ENCODE peak calls at places on chromosomes 2 and 18, in five cellular contexts. Y is GM12878, O is SK-N-SH, W is HCT116, G is K562. R is an unnamed sample.

GRCh38 chr2:135821190-135821589 is 15.8 kb downstream of the LCT start:
- DNase-seq in W (no peak), G (no peak), Y (no peak), O (no peak), R (no peak)

GRCh38 chr2:37653805-37654378 is 17.6 kb downstream of the CDC42EP3 start:
- DNase-seq in W (no peak), G (no peak), Y (peak; percentile 84), O (no peak), R (no peak)

GRCh38 chr2:214830794-214831346 is 21.4 kb upstream of the BARD1 start:
- DNase-seq in W (no peak), Y (no peak), O (no peak), G (no peak), R (no peak)

GRCh38 chr2:210630904-210631560 is 74.6 kb downstream of the CPS1 start:
- DNase-seq in Y (no peak), G (no peak), O (no peak), W (no peak), R (no peak)

GRCh38 chr18:76720683-76721082 is 101.7 kb upstream of the ZNF236 start:
- DNase-seq in W (no peak), G (no peak), Y (no peak), O (no peak), R (no peak)

GRCh38 chr2:10635430-10635829 is 54.3 kb downstream of the NOL10 start:
- DNase-seq in G (no peak), O (no peak), W (no peak), Y (no peak), R (no peak)

GRCh38 chr2:108316194-108316880 is 27.6 kb downstream of the SULT1C2 start:
- DNase-seq in O (no peak), W (no peak), G (no peak), Y (no peak), R (no peak)

GRCh38 chr2:15906778-15907177 is 33.6 kb upstream of the MYCN start:
- DNase-seq in Y (no peak), G (no peak), O (no peak), W (no peak), R (no peak)

GRCh38 chr2:195899226-195899625 is 169.4 kb downstream of the DNAH7 start:
- DNase-seq in G (no peak), Y (no peak), O (no peak), W (no peak), R (no peak)

GRCh38 chr2:56151841-56152240 is 31.9 kb upstream of the CCDC85A start:
- DNase-seq in O (no peak), G (no peak), Y (no peak), W (no peak), R (no peak)

GRCh38 chr2:72718906-72719305 is 106.9 kb downstream of the EXOC6B start:
- DNase-seq in Y (no peak), G (no peak), W (no peak), O (no peak), R (peak; percentile 1)

GRCh38 chr2:172082944-172083718 is 2.2 kb upstream of the DLX1 start:
- DNase-seq in G (no peak), O (peak; percentile 48), W (no peak), Y (no peak), R (no peak)

GRCh38 chr2:70520825-70521224 is 32.8 kb downstream of the TGFA start:
- DNase-seq in W (no peak), O (no peak), Y (no peak), G (no peak), R (no peak)

DNA sequence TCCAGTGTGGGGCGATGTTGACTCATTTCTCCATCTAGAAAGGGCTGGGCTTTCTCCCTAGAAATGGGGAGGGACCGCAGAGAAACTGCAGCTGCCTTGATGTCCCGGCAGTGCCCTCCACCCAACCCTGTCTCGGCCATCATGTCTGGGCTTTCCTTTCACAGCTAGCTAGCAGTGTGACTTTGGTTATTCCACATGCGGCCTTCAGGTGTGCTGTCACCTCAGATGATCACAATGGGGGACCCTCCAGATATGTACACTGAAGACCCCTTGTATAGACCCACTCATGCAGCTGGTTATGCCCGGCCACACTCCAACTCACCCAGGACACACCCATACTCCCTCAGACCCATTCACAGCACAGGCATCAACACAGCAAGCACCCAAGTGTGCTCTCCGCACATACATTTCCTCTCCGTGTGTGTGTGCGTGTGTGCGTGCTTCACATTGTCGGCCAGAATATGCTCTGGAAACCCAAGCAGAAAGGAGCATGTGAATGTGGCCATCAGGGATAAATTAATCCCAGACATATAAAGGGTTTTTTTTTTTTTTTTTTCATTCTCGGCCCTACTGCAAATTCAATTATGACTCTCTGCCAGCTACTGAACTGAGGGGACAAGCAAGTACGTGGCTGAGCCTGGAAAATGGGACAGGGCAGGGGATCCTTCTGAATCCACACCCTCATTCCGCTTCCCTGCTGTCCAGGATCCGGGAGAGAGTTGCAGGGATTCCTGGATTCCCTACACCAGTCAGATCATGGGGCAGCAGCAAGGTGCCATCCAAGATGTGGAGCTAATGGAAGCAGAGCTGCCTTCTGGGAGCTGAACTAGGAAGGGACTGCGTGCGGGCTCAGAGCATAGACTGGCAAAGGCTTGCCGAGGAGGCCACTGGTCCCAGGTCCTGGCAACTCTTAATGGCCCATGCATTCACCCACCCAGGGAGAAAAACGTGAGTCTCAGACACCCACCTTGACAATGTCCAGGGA is 240.2 kb downstream of the DYSF start:
- DNase-seq in Y (no peak), G (no peak), W (no peak), O (peak; percentile 75), R (no peak)
- TF ChIP-seq JUND in Y (no peak), G (no peak), W (no peak), O (no peak), R (no peak)

DNA sequence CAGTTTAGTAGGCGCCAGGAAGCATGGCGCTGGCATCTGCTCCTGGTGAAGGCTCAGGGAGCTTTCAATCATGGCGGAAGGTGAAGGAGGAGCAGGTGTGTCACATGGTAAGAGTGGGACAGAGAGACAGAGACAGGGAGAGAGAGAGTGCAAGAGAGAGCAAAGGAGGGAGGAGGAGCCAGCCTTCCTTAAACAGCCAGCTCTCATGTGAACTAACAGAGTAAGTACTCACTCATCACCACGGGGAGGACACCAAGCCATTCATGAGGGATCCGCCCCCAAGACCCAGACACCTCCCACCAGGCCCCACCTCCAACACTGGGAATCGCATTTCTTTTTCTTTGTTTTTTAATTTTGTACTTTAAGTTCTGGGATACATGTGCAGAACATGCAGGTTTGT is 40.8 kb upstream of the CLASP1 start:
- DNase-seq in W (no peak), O (no peak), G (peak; percentile 54), Y (no peak), R (no peak)
- TF ChIP-seq JUND in W (no peak), O (no peak), G (no peak), Y (no peak), R (no peak)

GRCh38 chr2:190088917-190089316 is 26.4 kb upstream of the MSTN start:
- DNase-seq in W (peak; percentile 72), O (peak; percentile 43), Y (peak; percentile 20), G (peak; percentile 30), R (peak; percentile 66)
- TF ChIP-seq JUND in W (no peak), O (no peak), Y (no peak), G (no peak), R (no peak)

GRCh38 chr2:39490586-39490985 is 53.5 kb upstream of the MAP4K3 start:
- DNase-seq in Y (no peak), G (no peak), O (no peak), W (no peak), R (no peak)

GRCh38 chr2:39488450-39488849 is 51.4 kb upstream of the MAP4K3 start:
- DNase-seq in W (no peak), O (no peak), Y (no peak), G (no peak), R (no peak)

GRCh38 chr2:39486071-39486470 is 49.0 kb upstream of the MAP4K3 start:
- DNase-seq in W (no peak), Y (no peak), O (no peak), G (no peak), R (no peak)

GRCh38 chr2:39484620-39485495 is 47.8 kb upstream of the MAP4K3 start:
- DNase-seq in G (no peak), O (peak; percentile 46), W (no peak), Y (no peak), R (no peak)

DNA sequence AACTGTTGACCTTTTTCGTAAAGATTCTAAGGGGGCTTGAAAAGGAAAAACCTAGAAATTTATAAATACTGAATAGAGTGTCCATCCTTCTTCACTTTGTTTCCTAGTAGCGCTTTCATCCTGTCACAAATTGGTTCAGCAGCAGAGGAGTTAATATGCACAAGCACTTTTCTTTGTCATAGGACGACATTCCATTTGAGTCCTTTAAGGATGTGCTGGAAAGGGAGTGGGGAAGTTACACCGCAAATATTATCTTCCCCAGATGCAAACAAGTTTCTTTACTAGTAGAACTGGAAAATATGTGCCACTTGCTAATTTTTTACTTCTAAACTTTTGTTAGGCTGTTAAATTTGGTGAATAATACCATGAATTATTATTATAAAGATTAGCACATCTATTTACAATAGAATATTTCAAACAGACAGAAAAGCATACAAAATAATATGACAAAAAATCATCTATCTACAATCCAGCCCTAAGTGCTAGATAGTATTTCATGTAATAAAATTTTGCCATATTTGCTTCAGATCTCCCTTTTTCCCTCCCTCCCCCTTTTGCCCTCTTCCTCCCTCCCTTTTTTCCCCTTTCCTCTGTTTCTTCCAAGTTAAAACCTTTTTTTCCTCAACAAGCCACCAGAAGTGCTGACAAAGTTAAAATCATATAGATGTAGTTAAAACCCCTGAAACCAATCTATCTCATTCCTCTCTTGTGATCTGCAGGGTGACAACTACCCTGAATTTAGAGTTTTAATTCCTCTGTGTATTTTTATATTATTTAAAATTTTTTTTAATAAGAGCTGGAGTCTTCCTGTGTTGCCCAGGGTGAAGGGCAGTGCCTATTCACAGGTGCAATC is 50.5 kb upstream of the MAP4K3 start:
- DNase-seq in O (no peak), W (no peak), Y (no peak), G (no peak), R (no peak)
- TF ChIP-seq JUND in O (no peak), W (no peak), Y (no peak), G (no peak), R (no peak)

GRCh38 chr2:101850450-101850849 is 141.3 kb upstream of the IL1R2 start:
- DNase-seq in O (no peak), Y (no peak), G (no peak), W (no peak), R (no peak)
- TF ChIP-seq JUND in O (no peak), Y (no peak), G (no peak), W (no peak), R (no peak)

DNA sequence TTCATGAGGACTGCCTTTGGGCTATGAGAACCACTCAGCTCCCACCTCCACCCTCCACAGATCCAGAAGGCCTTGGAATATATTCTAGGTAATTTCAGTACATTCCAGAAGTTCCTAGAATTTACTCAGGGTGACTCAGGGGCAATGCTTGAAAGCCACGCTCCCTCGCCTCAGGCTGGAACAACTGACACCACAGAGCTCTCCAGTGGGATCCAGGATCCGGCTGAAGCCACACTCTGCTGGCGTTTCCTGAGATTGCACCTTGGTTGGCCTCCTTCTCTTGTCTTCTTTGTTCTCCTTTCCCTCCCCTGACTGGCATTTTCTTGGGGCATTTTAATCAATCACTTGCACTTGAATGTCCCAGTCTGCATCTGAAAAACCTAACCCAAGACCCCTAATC is 92.6 kb upstream of the KCNE4 start:
- DNase-seq in G (no peak), W (peak; percentile 55), O (no peak), Y (no peak), R (peak; percentile 43)
- TF ChIP-seq JUND in G (no peak), W (no peak), O (peak; percentile 32), Y (no peak), R (no peak)

DNA sequence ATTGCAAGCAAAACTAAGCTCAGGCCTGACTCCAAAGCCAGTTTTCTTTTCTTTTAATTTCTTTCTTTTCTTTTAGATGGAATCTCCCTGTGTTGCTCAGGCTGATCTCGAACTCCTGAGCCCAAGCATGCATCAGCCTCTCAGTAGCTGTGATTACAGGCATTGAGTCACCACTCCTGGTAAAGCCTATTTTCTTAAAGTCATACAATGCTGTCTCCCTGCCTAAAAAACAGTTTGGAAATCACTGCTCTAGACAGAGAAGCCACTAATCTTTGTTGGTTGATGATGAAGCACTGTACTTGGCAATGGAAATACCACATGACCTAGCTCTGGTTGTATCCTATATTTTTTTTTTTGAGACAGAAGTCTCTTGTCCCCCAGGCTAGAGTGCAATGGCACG is 33.1 kb upstream of the ZNF532 start:
- DNase-seq in Y (no peak), O (no peak), G (no peak), W (no peak), R (no peak)
- TF ChIP-seq JUND in Y (no peak), O (no peak), G (no peak), W (no peak), R (no peak)